ENCODE peak calls at places on chromosomes 6 and 20, in ten cellular contexts. Z is dorsolateral prefrontal cortex; A is vagina; Y is GM23338; S is HCT116; E is H7; U is breast epithelium; X is AG09309; O is IMR-90; T is CD8-positive, alpha-beta memory T cell. Q is an unnamed sample.
A peak's percentile ranks its signal among the peaks of the same experiment; 100 is the strongest.

GRCh38 chr6:22956029-22956715 is 386.8 kb downstream of the HDGFL1 start:
- DNase-seq in Z (no peak), A (no peak), Y (no peak), S (no peak), E (no peak), U (no peak), X (no peak), O (no peak), T (no peak), Q (no peak)

GRCh38 chr6:43254138-43254817 is 11.0 kb downstream of the TTBK1 start:
- DNase-seq in Z (no peak), A (no peak), Y (no peak), S (no peak), E (no peak), U (no peak), X (no peak), O (peak; percentile 41), T (no peak), Q (no peak)

GRCh38 chr6:120405947-120406346 is 928.3 kb downstream of the TBC1D32 start:
- DNase-seq in Z (no peak), A (no peak), Y (peak; percentile 85), S (peak; percentile 13), E (peak; percentile 7), U (no peak), X (no peak), O (no peak), T (no peak), Q (peak; percentile 7)

GRCh38 chr6:105452924-105453756 is 50.3 kb upstream of the PREP start:
- DNase-seq in Z (no peak), A (no peak), Y (no peak), S (no peak), E (no peak), U (no peak), X (no peak), O (no peak), T (peak; percentile 76), Q (peak; percentile 12)

GRCh38 chr6:3788408-3789017 is 37.0 kb upstream of the PXDC1 start:
- DNase-seq in Z (no peak), A (peak; percentile 75), Y (no peak), S (no peak), E (no peak), U (no peak), X (no peak), O (no peak), T (no peak), Q (no peak)

GRCh38 chr6:20688710-20689500 is 154.6 kb downstream of the CDKAL1 start:
- DNase-seq in Z (no peak), A (no peak), Y (no peak), S (no peak), E (no peak), U (no peak), X (no peak), O (peak; percentile 71), T (peak; percentile 11), Q (peak; percentile 76)

GRCh38 chr6:17863971-17864754 is 123.3 kb downstream of the KIF13A start:
- DNase-seq in Z (peak; percentile 74), A (no peak), Y (no peak), S (peak; percentile 57), E (no peak), U (no peak), X (no peak), O (peak; percentile 82), T (no peak), Q (no peak)

GRCh38 chr6:92369309-92369708 is 1050.0 kb downstream of the EPHA7 start:
- DNase-seq in Z (no peak), A (no peak), Y (no peak), S (no peak), E (no peak), U (no peak), X (no peak), O (no peak), T (no peak), Q (no peak)

GRCh38 chr20:63491635-63492230 is 7.2 kb downstream of the EEF1A2 start:
- DNase-seq in Z (no peak), A (no peak), Y (no peak), S (no peak), E (no peak), U (no peak), X (no peak), O (no peak), T (no peak), Q (no peak)

GRCh38 chr20:8646026-8646425 is 422.9 kb upstream of the PLCB4 start:
- DNase-seq in Z (no peak), A (no peak), Y (no peak), S (no peak), E (no peak), U (no peak), X (peak; percentile 32), O (peak; percentile 52), T (no peak), Q (no peak)

GRCh38 chr6:3603443-3604130 is 146.7 kb upstream of the SLC22A23 start:
- DNase-seq in Z (no peak), A (peak; percentile 44), Y (no peak), S (no peak), E (no peak), U (no peak), X (no peak), O (no peak), T (no peak), Q (peak; percentile 90)

GRCh38 chr20:57898332-57898731 is 188.5 kb upstream of the PMEPA1 start:
- DNase-seq in Z (no peak), A (no peak), Y (no peak), S (no peak), E (no peak), U (no peak), X (no peak), O (no peak), T (no peak), Q (no peak)

GRCh38 chr6:121201108-121201507 is 133.2 kb downstream of the TBC1D32 start:
- DNase-seq in Z (no peak), A (no peak), Y (peak; percentile 1), S (no peak), E (no peak), U (no peak), X (no peak), O (peak; percentile 7), T (no peak), Q (no peak)

GRCh38 chr20:38084425-38084951 is 50.9 kb downstream of the RPRD1B start:
- DNase-seq in Z (no peak), A (no peak), Y (no peak), S (no peak), E (no peak), U (no peak), X (no peak), O (peak; percentile 82), T (no peak), Q (no peak)

GRCh38 chr20:46204594-46205205 is 86.6 kb downstream of the CD40 start:
- DNase-seq in Z (no peak), A (no peak), Y (no peak), S (no peak), E (no peak), U (no peak), X (no peak), O (no peak), T (peak; percentile 15), Q (no peak)

GRCh38 chr6:52573295-52573694 is 3.6 kb downstream of the TRAM2 start:
- DNase-seq in Z (no peak), A (no peak), Y (peak; percentile 73), S (no peak), E (peak; percentile 58), U (no peak), X (no peak), O (no peak), T (no peak), Q (no peak)
- H3K4me3 ChIP-seq in Z (no peak overlapping the region), A (peak overlapping the region; percentile 18), Y (peak overlapping the region; percentile 30), S (no peak overlapping the region), E (no peak overlapping the region), U (peak overlapping the region; percentile 84), X (peak overlapping the region; percentile 93), O (peak overlapping the region; percentile 88), T (no peak overlapping the region), Q (no peak overlapping the region)

DNA sequence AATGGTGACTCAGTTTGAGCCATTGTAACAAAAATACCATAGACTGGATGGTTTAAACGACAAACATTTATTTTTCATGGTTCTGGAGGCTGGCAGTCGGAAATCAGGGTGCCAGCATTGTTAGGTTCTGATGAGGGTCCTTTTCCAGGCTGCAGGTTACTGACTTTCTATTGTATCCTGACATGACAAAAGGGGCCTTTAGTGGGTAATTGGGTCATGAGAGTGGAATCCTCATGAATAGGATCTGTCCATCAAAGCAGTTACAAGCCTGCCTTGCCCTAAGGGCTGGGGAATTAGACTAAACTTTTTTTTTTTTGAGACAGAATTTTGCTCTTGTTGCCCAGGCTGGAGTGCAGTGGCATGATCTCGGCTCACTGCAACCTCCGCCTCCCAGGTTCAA is 347.9 kb upstream of the TSHZ2 start:
- DNase-seq in Z (no peak), A (no peak), Y (no peak), S (no peak), E (no peak), U (no peak), X (no peak), O (no peak), T (no peak), Q (no peak)
- H3K4me3 ChIP-seq in Z (no peak overlapping the region), A (no peak overlapping the region), Y (no peak overlapping the region), S (no peak overlapping the region), E (no peak overlapping the region), U (no peak overlapping the region), X (no peak overlapping the region), O (no peak overlapping the region), T (no peak overlapping the region), Q (no peak overlapping the region)

GRCh38 chr20:18287915-18288747 is at the start of gene ZNF133:
- DNase-seq in Z (peak; percentile 94), A (peak; percentile 94), Y (peak; percentile 97), S (peak; percentile 90), E (peak; percentile 91), U (peak; percentile 97), X (peak; percentile 52), O (peak; percentile 89), T (peak; percentile 96), Q (peak; percentile 84)
- H3K4me3 ChIP-seq in Z (peak within 1 kb of the TSS; percentile 87), A (peak within 1 kb of the TSS; percentile 92), Y (peak within 1 kb of the TSS; percentile 100), S (peak within 1 kb of the TSS; percentile 84), E (peak within 1 kb of the TSS; percentile 81), U (peak within 1 kb of the TSS; percentile 83), X (peak within 1 kb of the TSS; percentile 99), O (peak within 1 kb of the TSS; percentile 80), T (peak within 1 kb of the TSS; percentile 98), Q (peak within 1 kb of the TSS; percentile 64)

DNA sequence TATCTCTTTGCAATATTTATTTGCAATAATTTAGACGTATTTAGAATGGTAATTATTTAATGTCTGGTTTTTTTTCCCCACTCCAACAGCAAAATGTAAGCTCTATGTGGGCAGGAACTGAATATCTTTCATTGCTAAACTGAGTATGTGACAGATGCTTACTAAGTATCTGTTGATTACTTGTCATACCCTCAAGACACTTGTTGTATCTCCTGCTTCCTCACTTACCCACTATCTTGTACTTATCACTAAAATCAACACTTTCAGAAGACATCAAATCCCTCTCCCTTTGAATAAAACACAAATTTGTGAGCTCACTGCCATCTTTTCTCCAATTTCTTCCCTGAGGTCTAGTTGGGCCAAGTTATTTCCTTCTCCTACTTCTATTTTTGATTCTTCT is 30.3 kb downstream of the PPIL4 start:
- DNase-seq in Z (no peak), A (no peak), Y (no peak), S (no peak), E (no peak), U (no peak), X (no peak), O (no peak), T (no peak), Q (no peak)
- H3K4me3 ChIP-seq in Z (no peak overlapping the region), A (no peak overlapping the region), Y (no peak overlapping the region), S (no peak overlapping the region), E (no peak overlapping the region), U (no peak overlapping the region), X (no peak overlapping the region), O (no peak overlapping the region), T (no peak overlapping the region), Q (no peak overlapping the region)

GRCh38 chr6:143682805-143683204 is 5.0 kb downstream of the PHACTR2 start:
- DNase-seq in Z (no peak), A (no peak), Y (no peak), S (no peak), E (no peak), U (no peak), X (no peak), O (no peak), T (no peak), Q (no peak)
- H3K4me3 ChIP-seq in Z (no peak overlapping the region), A (no peak overlapping the region), Y (no peak overlapping the region), S (no peak overlapping the region), E (no peak overlapping the region), U (no peak overlapping the region), X (no peak overlapping the region), O (no peak overlapping the region), T (no peak overlapping the region), Q (no peak overlapping the region)